ENCODE peak calls at places on chromosomes 12 and 14, in eight cellular contexts. One of them, this sample, is unnamed.

GRCh38 chr12:65803253-65803652 is 21.0 kb upstream of the HMGA2 start:
- DNase-seq in gastrocnemius medialis: no peak
- DNase-seq in AG10803: no peak
- DNase-seq in tibial nerve: no peak
- DNase-seq in GM13977: no peak
- DNase-seq in BJ: no peak
- DNase-seq in A673: no peak
- DNase-seq in left lung: no peak
- DNase-seq in this sample: no peak

GRCh38 chr14:72941286-72941985 is 15.2 kb downstream of the DCAF4 start:
- DNase-seq in GM13977: no peak
- DNase-seq in tibial nerve: no peak
- DNase-seq in left lung: peak
- DNase-seq in gastrocnemius medialis: no peak
- DNase-seq in BJ: no peak
- DNase-seq in A673: no peak
- DNase-seq in AG10803: no peak
- DNase-seq in this sample: no peak

GRCh38 chr12:48169011-48169410 is 11.7 kb upstream of the ASB8 start:
- DNase-seq in A673: no peak
- DNase-seq in gastrocnemius medialis: no peak
- DNase-seq in AG10803: no peak
- DNase-seq in tibial nerve: no peak
- DNase-seq in left lung: no peak
- DNase-seq in BJ: no peak
- DNase-seq in GM13977: no peak
- DNase-seq in this sample: no peak

GRCh38 chr14:102316048-102316745 is 3.3 kb upstream of the ZNF839 start:
- DNase-seq in left lung: no peak
- DNase-seq in A673: peak
- DNase-seq in AG10803: peak
- DNase-seq in gastrocnemius medialis: no peak
- DNase-seq in BJ: peak
- DNase-seq in GM13977: no peak
- DNase-seq in tibial nerve: no peak
- DNase-seq in this sample: no peak

GRCh38 chr12:55972906-55973597 is 826 bp upstream of the RAB5B start:
- DNase-seq in gastrocnemius medialis: no peak
- DNase-seq in left lung: no peak
- DNase-seq in A673: no peak
- DNase-seq in GM13977: no peak
- DNase-seq in BJ: no peak
- DNase-seq in tibial nerve: no peak
- DNase-seq in AG10803: peak
- DNase-seq in this sample: no peak

GRCh38 chr12:50390284-50390683 is 6.1 kb downstream of the FAM186A start:
- DNase-seq in A673: no peak
- DNase-seq in gastrocnemius medialis: no peak
- DNase-seq in left lung: no peak
- DNase-seq in tibial nerve: no peak
- DNase-seq in GM13977: no peak
- DNase-seq in AG10803: peak
- DNase-seq in BJ: peak
- DNase-seq in this sample: no peak

GRCh38 chr14:24631749-24632335 is 2.1 kb downstream of the GZMB start:
- DNase-seq in gastrocnemius medialis: no peak
- DNase-seq in A673: no peak
- DNase-seq in AG10803: no peak
- DNase-seq in GM13977: no peak
- DNase-seq in left lung: no peak
- DNase-seq in tibial nerve: no peak
- DNase-seq in BJ: no peak
- DNase-seq in this sample: no peak

GRCh38 chr14:33914676-33915516 is 36.0 kb downstream of the EGLN3 start:
- DNase-seq in AG10803: peak
- DNase-seq in A673: peak
- DNase-seq in GM13977: no peak
- DNase-seq in left lung: no peak
- DNase-seq in tibial nerve: no peak
- DNase-seq in gastrocnemius medialis: no peak
- DNase-seq in BJ: peak
- DNase-seq in this sample: no peak

GRCh38 chr12:113253532-113254285 is 32.4 kb downstream of the TPCN1 start:
- DNase-seq in tibial nerve: no peak
- DNase-seq in AG10803: no peak
- DNase-seq in A673: no peak
- DNase-seq in left lung: no peak
- DNase-seq in GM13977: no peak
- DNase-seq in BJ: no peak
- DNase-seq in gastrocnemius medialis: no peak
- DNase-seq in this sample: no peak

GRCh38 chr12:102958073-102958829 is 777 bp downstream of the ASCL1 start:
- DNase-seq in tibial nerve: no peak
- DNase-seq in AG10803: peak
- DNase-seq in gastrocnemius medialis: no peak
- DNase-seq in BJ: no peak
- DNase-seq in GM13977: peak
- DNase-seq in A673: no peak
- DNase-seq in left lung: no peak
- DNase-seq in this sample: no peak

GRCh38 chr14:88005978-88006851 is 1.3 kb downstream of the GPR65 start:
- DNase-seq in BJ: no peak
- DNase-seq in AG10803: peak
- DNase-seq in tibial nerve: no peak
- DNase-seq in GM13977: peak
- DNase-seq in A673: no peak
- DNase-seq in left lung: no peak
- DNase-seq in gastrocnemius medialis: no peak
- DNase-seq in this sample: no peak

GRCh38 chr12:128810182-128811127 is 13.3 kb downstream of the SLC15A4 start:
- DNase-seq in BJ: no peak
- DNase-seq in GM13977: peak
- DNase-seq in A673: peak
- DNase-seq in left lung: no peak
- DNase-seq in tibial nerve: no peak
- DNase-seq in gastrocnemius medialis: peak
- DNase-seq in AG10803: peak
- DNase-seq in this sample: no peak

GRCh38 chr12:117144599-117144998 is 45.4 kb upstream of the TESC start:
- DNase-seq in tibial nerve: no peak
- DNase-seq in A673: no peak
- DNase-seq in BJ: no peak
- DNase-seq in GM13977: no peak
- DNase-seq in left lung: no peak
- DNase-seq in AG10803: no peak
- DNase-seq in gastrocnemius medialis: no peak
- DNase-seq in this sample: no peak

GRCh38 chr12:14841761-14842160 is 1.6 kb downstream of the ART4 start:
- DNase-seq in BJ: no peak
- DNase-seq in A673: no peak
- DNase-seq in GM13977: no peak
- DNase-seq in gastrocnemius medialis: peak
- DNase-seq in tibial nerve: no peak
- DNase-seq in left lung: no peak
- DNase-seq in AG10803: peak
- DNase-seq in this sample: no peak

GRCh38 chr12:3683670-3684069 is 69.2 kb downstream of the CRACR2A start:
- DNase-seq in left lung: no peak
- DNase-seq in A673: no peak
- DNase-seq in gastrocnemius medialis: no peak
- DNase-seq in tibial nerve: no peak
- DNase-seq in AG10803: peak
- DNase-seq in BJ: no peak
- DNase-seq in GM13977: no peak
- DNase-seq in this sample: no peak

GRCh38 chr12:20220339-20220738 is 148.0 kb upstream of the PDE3A start:
- DNase-seq in left lung: no peak
- DNase-seq in BJ: no peak
- DNase-seq in GM13977: peak
- DNase-seq in tibial nerve: no peak
- DNase-seq in AG10803: peak
- DNase-seq in gastrocnemius medialis: no peak
- DNase-seq in A673: peak
- DNase-seq in this sample: no peak

GRCh38 chr14:29895591-29896043 is 32.0 kb downstream of the PRKD1 start:
- DNase-seq in left lung: peak
- DNase-seq in AG10803: no peak
- DNase-seq in A673: no peak
- DNase-seq in tibial nerve: no peak
- DNase-seq in GM13977: no peak
- DNase-seq in gastrocnemius medialis: no peak
- DNase-seq in BJ: no peak
- DNase-seq in this sample: no peak

GRCh38 chr12:110278137-110278536 is 2.9 kb upstream of the ATP2A2 start:
- DNase-seq in A673: no peak
- DNase-seq in left lung: no peak
- DNase-seq in GM13977: no peak
- DNase-seq in tibial nerve: no peak
- DNase-seq in BJ: no peak
- DNase-seq in gastrocnemius medialis: no peak
- DNase-seq in AG10803: no peak
- DNase-seq in this sample: no peak

GRCh38 chr12:58186914-58187313 is 245.5 kb downstream of the ATP23 start:
- DNase-seq in A673: no peak
- DNase-seq in BJ: no peak
- DNase-seq in tibial nerve: no peak
- DNase-seq in GM13977: no peak
- DNase-seq in gastrocnemius medialis: no peak
- DNase-seq in left lung: no peak
- DNase-seq in AG10803: no peak
- DNase-seq in this sample: no peak
- TF ChIP-seq CTCF in A673: no peak
- TF ChIP-seq CTCF in BJ: no peak
- TF ChIP-seq CTCF in tibial nerve: no peak
- TF ChIP-seq CTCF in GM13977: no peak
- TF ChIP-seq CTCF in gastrocnemius medialis: no peak
- TF ChIP-seq CTCF in left lung: no peak
- TF ChIP-seq CTCF in AG10803: no peak
- TF ChIP-seq CTCF in this sample: no peak

DNA sequence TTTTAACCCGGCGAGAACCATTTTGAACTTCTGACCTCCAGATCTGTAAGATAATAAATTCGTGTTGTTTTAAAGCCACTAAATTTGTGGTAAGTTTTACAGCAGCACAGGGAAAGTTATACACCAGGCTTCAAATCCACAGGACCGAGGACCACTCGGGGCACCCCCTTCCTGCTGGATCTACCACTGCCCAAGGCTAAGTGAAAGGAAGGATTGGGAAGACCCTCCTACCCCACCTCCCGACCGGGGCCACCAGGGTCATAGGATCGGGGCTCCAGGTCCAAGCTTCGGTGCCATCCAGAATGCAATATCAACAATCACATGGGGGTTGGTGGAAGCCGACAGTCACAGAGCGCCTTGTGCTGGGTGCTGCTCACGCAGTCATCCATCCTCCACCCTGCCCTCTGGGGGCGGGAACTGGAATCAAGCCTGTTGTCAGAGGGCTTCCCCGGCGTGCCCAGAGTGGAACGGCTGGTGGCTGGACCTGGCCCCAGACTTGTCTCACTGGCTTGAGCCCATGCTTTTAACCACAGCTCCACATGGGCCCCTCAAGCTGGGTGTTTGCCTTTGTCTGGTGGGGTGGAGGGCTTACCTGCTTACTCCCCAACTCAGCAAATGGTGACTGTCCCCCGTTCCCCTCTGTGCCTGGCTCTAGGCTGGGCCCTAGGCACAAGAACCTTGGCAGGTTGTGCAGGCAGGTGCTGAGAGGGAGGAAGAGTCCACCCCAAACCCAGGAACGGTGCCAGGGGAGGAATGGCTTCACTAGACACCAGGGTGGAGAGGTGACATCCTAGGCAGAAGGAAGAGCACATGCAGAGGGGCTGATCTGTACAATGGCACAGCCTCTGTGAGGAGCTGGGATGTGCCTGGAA is 180.3 kb upstream of the RTL1 start:
- DNase-seq in tibial nerve: no peak
- DNase-seq in GM13977: no peak
- DNase-seq in AG10803: no peak
- DNase-seq in A673: peak
- DNase-seq in left lung: peak
- DNase-seq in gastrocnemius medialis: no peak
- DNase-seq in BJ: no peak
- DNase-seq in this sample: no peak
- TF ChIP-seq CTCF in tibial nerve: no peak
- TF ChIP-seq CTCF in GM13977: no peak
- TF ChIP-seq CTCF in AG10803: no peak
- TF ChIP-seq CTCF in A673: peak
- TF ChIP-seq CTCF in left lung: no peak
- TF ChIP-seq CTCF in gastrocnemius medialis: no peak
- TF ChIP-seq CTCF in BJ: peak
- TF ChIP-seq CTCF in this sample: no peak

DNA sequence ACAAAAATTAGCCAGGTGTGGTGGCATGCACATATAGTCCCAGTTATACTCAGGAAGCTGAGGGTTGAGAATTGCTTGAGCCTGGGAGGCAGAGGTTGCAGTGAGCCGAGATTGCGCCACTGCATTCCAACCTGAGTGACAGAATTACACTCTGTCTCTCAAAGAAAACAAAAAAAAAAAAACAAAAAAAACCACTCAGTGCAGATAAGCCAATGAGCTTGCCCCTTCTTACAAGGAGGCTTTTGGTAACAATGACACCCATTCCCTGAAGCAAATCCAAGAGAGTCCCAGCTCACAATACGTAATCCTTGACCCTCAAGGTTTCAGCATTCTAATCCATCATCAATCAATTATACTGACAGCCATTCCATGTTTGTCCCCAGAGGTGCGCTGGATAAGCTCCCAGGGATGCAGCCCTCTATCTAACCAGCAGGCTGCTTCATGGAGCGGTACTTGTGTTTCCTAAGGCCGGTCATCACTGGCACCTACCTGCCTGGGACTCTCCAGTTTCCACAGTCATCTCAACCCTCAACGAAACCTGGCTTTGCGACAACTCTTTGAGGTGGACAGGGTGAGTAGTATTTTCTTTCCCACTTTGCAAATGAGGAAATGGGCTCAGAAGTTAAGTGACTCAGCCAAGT is 12.4 kb downstream of the GCN1 start:
- DNase-seq in AG10803: peak
- DNase-seq in gastrocnemius medialis: peak
- DNase-seq in GM13977: no peak
- DNase-seq in BJ: no peak
- DNase-seq in tibial nerve: no peak
- DNase-seq in left lung: peak
- DNase-seq in A673: no peak
- DNase-seq in this sample: no peak
- TF ChIP-seq CTCF in AG10803: no peak
- TF ChIP-seq CTCF in gastrocnemius medialis: peak
- TF ChIP-seq CTCF in GM13977: no peak
- TF ChIP-seq CTCF in BJ: no peak
- TF ChIP-seq CTCF in tibial nerve: no peak
- TF ChIP-seq CTCF in left lung: no peak
- TF ChIP-seq CTCF in A673: no peak
- TF ChIP-seq CTCF in this sample: no peak

DNA sequence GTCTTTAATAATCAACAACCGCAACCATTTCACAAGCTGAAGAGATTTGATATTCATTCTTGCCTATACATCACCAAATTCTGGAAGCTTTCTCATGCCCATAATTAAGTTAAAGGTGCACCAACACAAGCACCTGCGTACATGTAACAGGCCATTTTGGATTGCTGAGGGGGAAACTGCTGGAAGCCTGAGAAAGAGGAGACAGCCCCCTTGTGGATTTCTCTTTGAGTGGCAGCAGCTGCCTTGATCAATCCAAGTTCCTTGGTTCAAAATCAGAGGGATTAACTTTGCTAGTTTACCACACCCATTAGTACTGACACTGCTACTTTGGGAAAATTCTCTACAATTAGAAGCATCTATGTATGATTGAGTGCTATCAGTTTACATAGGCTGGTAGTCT is 321.1 kb downstream of the NOVA1 start:
- DNase-seq in left lung: no peak
- DNase-seq in AG10803: no peak
- DNase-seq in A673: peak
- DNase-seq in gastrocnemius medialis: no peak
- DNase-seq in BJ: no peak
- DNase-seq in GM13977: no peak
- DNase-seq in tibial nerve: no peak
- DNase-seq in this sample: no peak
- TF ChIP-seq CTCF in left lung: no peak
- TF ChIP-seq CTCF in AG10803: no peak
- TF ChIP-seq CTCF in A673: peak
- TF ChIP-seq CTCF in gastrocnemius medialis: no peak
- TF ChIP-seq CTCF in BJ: no peak
- TF ChIP-seq CTCF in GM13977: no peak
- TF ChIP-seq CTCF in tibial nerve: no peak
- TF ChIP-seq CTCF in this sample: no peak